ENCODE peak calls at places on chromosomes 1 and 21, in five cellular contexts. E is sigmoid colon; D is COR-L47; N is stimulated activated CD4-positive, alpha-beta T cell treated with anti-CD3 and anti-CD28 coated beads, Interleukin-2, amount 100 ng/mL, for 48 hours; O is OCI-M1. S is an unnamed sample.

GRCh38 chr21:42512346-42513034 is 1.2 kb upstream of the SLC37A1 start:
- DNase-seq in E (peak), D (no peak), N (no peak), O (no peak), S (no peak)

GRCh38 chr1:208213786-208214185 is 30.4 kb downstream of the PLXNA2 start:
- DNase-seq in E (no peak), D (no peak), N (no peak), O (peak), S (no peak)

GRCh38 chr1:170886460-170886859 is 48.9 kb upstream of the MROH9 start:
- DNase-seq in E (no peak), D (no peak), N (no peak), O (no peak), S (no peak)

GRCh38 chr1:155175927-155176371 is 2.3 kb downstream of the TRIM46 start:
- DNase-seq in E (peak), D (peak), N (no peak), O (no peak), S (no peak)

GRCh38 chr21:42523941-42524340 is 10.3 kb downstream of the SLC37A1 start:
- DNase-seq in E (peak), D (no peak), N (no peak), O (no peak), S (no peak)

GRCh38 chr1:198118136-198118535 is 38.7 kb upstream of the NEK7 start:
- DNase-seq in E (peak), D (no peak), N (no peak), O (no peak), S (no peak)

GRCh38 chr1:53346007-53346813 is 18.3 kb upstream of the LRP8 start:
- DNase-seq in E (no peak), D (no peak), N (no peak), O (no peak), S (no peak)

GRCh38 chr21:39575778-39576177 is 37.0 kb upstream of the B3GALT5 start:
- DNase-seq in E (no peak), D (no peak), N (no peak), O (no peak), S (no peak)

GRCh38 chr1:25549273-25550154 is 6.1 kb downstream of the LDLRAP1 start:
- DNase-seq in E (peak), D (no peak), N (peak), O (peak), S (peak)

GRCh38 chr21:44199448-44199847 is 41.3 kb downstream of the ICOSLG start:
- DNase-seq in E (no peak), D (no peak), N (no peak), O (no peak), S (no peak)

GRCh38 chr1:178411756-178412399 is 84.9 kb downstream of the CLEC20A start:
- DNase-seq in E (no peak), D (no peak), N (no peak), O (no peak), S (no peak)

S was measured in GM12892.